ENCODE peak calls at places on chromosomes 11 and 22, in six cellular contexts. Y is HCT116, B is NT2/D1, O is endodermal cell, E is SK-N-SH, R is IMR-90. Z is an unnamed sample.

GRCh38 chr11:128688031-128688713 is 5.7 kb upstream of the FLI1 start:
- DNase-seq in Y (no peak), B (no peak), O (peak; percentile 73), E (no peak), R (no peak), Z (no peak)

GRCh38 chr11:125446279-125446678 is 49.8 kb downstream of the FEZ1 start:
- DNase-seq in Y (no peak), B (no peak), O (no peak), E (no peak), R (no peak), Z (no peak)

GRCh38 chr22:37340331-37341262 is 58.3 kb downstream of the CYTH4 start:
- DNase-seq in Y (no peak), B (no peak), O (peak; percentile 78), E (no peak), R (no peak), Z (no peak)

GRCh38 chr11:48900131-48900800 is 83.4 kb downstream of the TRIM51G start:
- DNase-seq in Y (no peak), B (no peak), O (no peak), E (no peak), R (no peak), Z (no peak)

GRCh38 chr11:10441652-10442503 is 13.2 kb upstream of the AMPD3 start:
- DNase-seq in Y (no peak), B (no peak), O (no peak), E (no peak), R (no peak), Z (no peak)

GRCh38 chr11:91946397-91947090 is 278.1 kb upstream of the FAT3 start:
- DNase-seq in Y (no peak), B (no peak), O (no peak), E (no peak), R (no peak), Z (no peak)

GRCh38 chr11:69115586-69116560 is 39.9 kb upstream of the SMIM38 start:
- DNase-seq in Y (no peak), B (no peak), O (no peak), E (no peak), R (no peak), Z (no peak)

GRCh38 chr22:26476705-26477340 is 6.8 kb downstream of the HPS4 start:
- DNase-seq in Y (no peak), B (no peak), O (no peak), E (no peak), R (peak; percentile 55), Z (no peak)

GRCh38 chr11:1412377-1413095 is 22.8 kb downstream of the BRSK2 start:
- DNase-seq in Y (no peak), B (no peak), O (no peak), E (no peak), R (no peak), Z (no peak)

GRCh38 chr11:70131606-70132190 is 53.6 kb downstream of the ANO1 start:
- DNase-seq in Y (no peak), B (no peak), O (no peak), E (no peak), R (no peak), Z (no peak)

GRCh38 chr11:1219446-1219835 is 3.4 kb upstream of the MUC5B start:
- DNase-seq in Y (no peak), B (no peak), O (peak; percentile 47), E (no peak), R (no peak), Z (no peak)

GRCh38 chr11:126459691-126460404 is 104.4 kb downstream of the ST3GAL4 start:
- DNase-seq in Y (no peak), B (no peak), O (no peak), E (no peak), R (peak; percentile 91), Z (no peak)

GRCh38 chr11:46050065-46050464 is 71.2 kb downstream of the PHF21A start:
- DNase-seq in Y (peak; percentile 10), B (peak; percentile 49), O (peak; percentile 71), E (no peak), R (peak; percentile 85), Z (peak; percentile 26)

GRCh38 chr22:30212363-30212995 is 34.1 kb downstream of the LIF start:
- DNase-seq in Y (peak; percentile 93), B (no peak), O (no peak), E (peak; percentile 30), R (peak; percentile 95), Z (peak; percentile 82)

GRCh38 chr22:35467788-35468187 is 67.8 kb downstream of the MCM5 start:
- DNase-seq in Y (no peak), B (no peak), O (peak; percentile 74), E (peak; percentile 74), R (peak; percentile 47), Z (no peak)

GRCh38 chr11:35083181-35084061 is 55.5 kb upstream of the CD44 start:
- DNase-seq in Y (peak; percentile 46), B (peak; percentile 71), O (peak; percentile 86), E (no peak), R (peak; percentile 98), Z (peak; percentile 57)

GRCh38 chr11:12961615-12962014 is 47.5 kb upstream of the RASSF10 start:
- DNase-seq in Y (no peak), B (no peak), O (no peak), E (peak; percentile 22), R (peak; percentile 19), Z (no peak)

GRCh38 chr11:111923351-111923788 is 4.7 kb downstream of the C11orf52 start:
- DNase-seq in Y (no peak), B (no peak), O (peak; percentile 61), E (no peak), R (peak; percentile 48), Z (no peak)

GRCh38 chr11:14232652-14233051 is 126.3 kb downstream of the RRAS2 start:
- DNase-seq in Y (no peak), B (no peak), O (peak; percentile 86), E (peak; percentile 33), R (no peak), Z (no peak)

GRCh38 chr22:36329217-36330078 is 58.3 kb downstream of the MYH9 start:
- DNase-seq in Y (peak; percentile 52), B (peak; percentile 75), O (peak; percentile 97), E (peak; percentile 58), R (peak; percentile 97), Z (peak; percentile 95)

GRCh38 chr22:26529345-26529744 is 17.1 kb upstream of the TFIP11 start:
- DNase-seq in Y (no peak), B (no peak), O (no peak), E (no peak), R (no peak), Z (no peak)

GRCh38 chr11:86040919-86041318 is 28.0 kb downstream of the PICALM start:
- DNase-seq in Y (no peak), B (no peak), O (no peak), E (no peak), R (no peak), Z (no peak)

GRCh38 chr22:44116755-44117684 is 63.7 kb upstream of the PARVG start:
- DNase-seq in Y (no peak), B (no peak), O (no peak), E (no peak), R (no peak), Z (no peak)

GRCh38 chr22:41642711-41643110 is 21.6 kb downstream of the XRCC6 start:
- DNase-seq in Y (no peak), B (no peak), O (no peak), E (no peak), R (peak; percentile 51), Z (no peak)

GRCh38 chr22:29520851-29521250 is 32.7 kb downstream of the THOC5 start:
- DNase-seq in Y (no peak), B (no peak), O (no peak), E (no peak), R (peak; percentile 91), Z (no peak)

GRCh38 chr11:1092919-1093318 is 18.2 kb downstream of the MUC2 start:
- DNase-seq in Y (no peak), B (no peak), O (no peak), E (no peak), R (no peak), Z (no peak)

GRCh38 chr11:95977534-95978174 is 53.7 kb upstream of the MTMR2 start:
- DNase-seq in Y (no peak), B (no peak), O (no peak), E (no peak), R (peak; percentile 69), Z (no peak)

GRCh38 chr11:61749607-61750217 is 2.7 kb upstream of the MYRF start:
- DNase-seq in Y (no peak), B (no peak), O (peak; percentile 67), E (no peak), R (no peak), Z (no peak)

GRCh38 chr22:22400099-22400498 is 108.4 kb downstream of the ZNF280B start:
- DNase-seq in Y (no peak), B (no peak), O (peak; percentile 46), E (no peak), R (no peak), Z (no peak)

DNA sequence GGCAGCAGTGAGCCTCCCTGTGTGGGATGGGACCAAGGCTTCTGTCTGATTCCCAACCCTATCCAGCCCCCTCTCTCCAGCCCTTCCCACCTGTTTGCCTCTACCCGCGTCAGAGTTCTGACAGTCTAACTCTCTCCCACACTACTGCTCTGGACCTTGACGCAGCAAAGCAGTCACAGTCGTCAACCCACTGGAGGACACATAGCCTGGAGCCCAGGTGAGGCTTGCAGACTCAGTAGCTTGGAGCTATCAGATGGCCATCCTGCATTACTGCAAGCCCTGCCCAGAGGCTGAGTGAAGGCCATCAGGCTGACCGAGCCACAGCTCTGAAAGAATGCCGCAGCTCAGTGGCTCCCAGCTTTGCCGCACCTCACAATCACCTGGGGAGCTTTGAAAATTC is 3.7 kb downstream of the OAF start:
- DNase-seq in Y (no peak), B (no peak), O (no peak), E (no peak), R (no peak), Z (no peak)
- H3K27me3 ChIP-seq in Y (no peaks in the 10 kb centered on the region), B (peaks cover 42% of the 10 kb centered on the region), O (peaks cover 75% of the 10 kb centered on the region), E (no peaks in the 10 kb centered on the region), R (no peaks in the 10 kb centered on the region), Z (no peaks in the 10 kb centered on the region)

GRCh38 chr22:45906946-45907345 is 70.0 kb downstream of the WNT7B start:
- DNase-seq in Y (no peak), B (no peak), O (no peak), E (no peak), R (no peak), Z (no peak)
- H3K9me3 ChIP-seq in Y (no peaks in the 10 kb centered on the region), B (no peaks in the 10 kb centered on the region), O (no peaks in the 10 kb centered on the region), E (no peaks in the 10 kb centered on the region), R (no peaks in the 10 kb centered on the region), Z (no peaks in the 10 kb centered on the region)

GRCh38 chr11:64566915-64567882 is 23.8 kb upstream of the SLC22A12 start:
- DNase-seq in Y (no peak), B (no peak), O (peak; percentile 64), E (peak; percentile 82), R (no peak), Z (no peak)
- H3K9ac ChIP-seq in Y (peak overlapping the region; percentile 60), B (peak overlapping the region; percentile 76), O (peak overlapping the region; percentile 12), E (no peak overlapping the region), R (no peak overlapping the region), Z (peak overlapping the region; percentile 83)

GRCh38 chr22:50604256-50604580 is 3.6 kb downstream of the MAPK8IP2 start:
- DNase-seq in Y (no peak), B (no peak), O (no peak), E (no peak), R (no peak), Z (no peak)
- H3K27me3 ChIP-seq in Y (no peaks in the 10 kb centered on the region), B (no peaks in the 10 kb centered on the region), O (peaks cover 80% of the 10 kb centered on the region), E (no peaks in the 10 kb centered on the region), R (peaks cover 74% of the 10 kb centered on the region), Z (peaks cover 56% of the 10 kb centered on the region)

DNA sequence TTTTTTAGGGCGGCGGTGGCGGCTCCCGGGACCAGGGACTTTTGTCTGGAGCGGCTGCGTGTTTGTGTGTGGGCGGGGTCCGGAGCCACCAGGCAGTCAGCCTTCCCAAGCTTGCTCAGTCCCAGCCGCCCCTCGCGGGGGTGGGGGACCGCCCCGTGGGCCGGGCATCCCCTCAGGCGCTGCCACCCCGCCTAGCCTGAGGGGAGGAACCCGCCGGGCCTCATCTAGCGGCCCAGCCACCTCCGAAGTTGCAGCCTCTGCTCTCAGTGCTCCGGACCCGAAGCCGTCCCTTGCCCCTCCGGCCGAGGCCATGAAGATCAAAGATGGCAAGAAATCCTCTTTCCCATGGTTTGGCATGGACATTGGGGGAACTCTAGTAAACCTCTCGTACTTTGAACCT is 235.2 kb downstream of the OR4C45 start:
- DNase-seq in Y (no peak), B (no peak), O (no peak), E (peak; percentile 12), R (no peak), Z (no peak)
- H3K9me3 ChIP-seq in Y (no peaks in the 10 kb centered on the region), B (no peaks in the 10 kb centered on the region), O (peaks cover 61% of the 10 kb centered on the region), E (no peaks in the 10 kb centered on the region), R (peaks cover 7% of the 10 kb centered on the region), Z (no peaks in the 10 kb centered on the region)

Z was measured in keratinocyte.